ENCODE peak calls at places on chromosomes 13 and 19, in ten cellular contexts. B is astrocyte of the cerebellum, Y is H9, U is MM.1S, Q is fibroblast of lung, K is lower leg skin, J is glutamatergic neuron, W is uterus, H is AG04450, X is cardiac muscle cell. Z is an unnamed sample.

GRCh38 chr13:50990540-50991506 is 81.2 kb downstream of the RNASEH2B start:
- DNase-seq in X (peak), J (peak), B (peak), Y (peak), W (peak), K (no peak), Q (peak), U (no peak), H (peak), Z (no peak)

GRCh38 chr19:35348909-35349611 is 1.4 kb downstream of the FFAR1 start:
- DNase-seq in Q (no peak), K (peak), J (no peak), B (no peak), X (no peak), Y (peak), H (no peak), U (no peak), W (no peak), Z (peak)

GRCh38 chr19:1237754-1238372 is at the start of gene CBARP:
- DNase-seq in K (no peak), X (peak), J (peak), W (peak), B (no peak), U (no peak), Y (no peak), Q (no peak), H (no peak), Z (no peak)

GRCh38 chr13:47841131-47841530 is 159.9 kb downstream of the SUCLA2 start:
- DNase-seq in U (no peak), W (no peak), J (no peak), K (no peak), Q (no peak), X (peak), B (no peak), Y (no peak), H (no peak), Z (no peak)

GRCh38 chr13:35649162-35649561 is 172.7 kb upstream of the MAB21L1 start:
- DNase-seq in W (no peak), U (no peak), B (no peak), J (no peak), X (peak), K (no peak), Y (no peak), H (no peak), Q (peak), Z (no peak)

GRCh38 chr19:19460761-19461265 is 54.5 kb downstream of the TSSK6 start:
- DNase-seq in K (peak), Y (peak), U (no peak), B (no peak), W (peak), H (no peak), X (peak), Q (no peak), J (peak), Z (no peak)

GRCh38 chr19:48806518-48806817 is 4.4 kb downstream of the BCAT2 start:
- DNase-seq in B (no peak), H (no peak), K (no peak), Y (peak), Q (no peak), X (no peak), J (peak), U (peak), W (peak), Z (no peak)

GRCh38 chr19:6414033-6414643 is 10.5 kb downstream of the KHSRP start:
- DNase-seq in W (no peak), J (peak), Y (peak), X (no peak), Q (no peak), B (no peak), K (no peak), U (no peak), H (no peak), Z (no peak)

GRCh38 chr13:101545521-101545920 is 93.0 kb downstream of the ITGBL1 start:
- DNase-seq in J (no peak), Q (no peak), W (no peak), X (no peak), K (no peak), U (no peak), B (no peak), Y (no peak), H (no peak), Z (no peak)

GRCh38 chr19:43773725-43774102 is 7.1 kb downstream of the KCNN4 start:
- DNase-seq in B (no peak), H (no peak), U (no peak), K (no peak), Y (no peak), X (no peak), J (no peak), Q (no peak), W (no peak), Z (no peak)

GRCh38 chr13:52903320-52903719 is 54.9 kb upstream of the PCDH8 start:
- DNase-seq in Y (no peak), J (no peak), H (no peak), B (no peak), X (no peak), K (no peak), W (no peak), U (peak), Q (no peak), Z (no peak)

GRCh38 chr19:871446-872265 is 12.2 kb downstream of the CFD start:
- DNase-seq in B (no peak), K (no peak), U (no peak), W (no peak), J (peak), Q (peak), X (peak), Y (peak), H (no peak), Z (no peak)

GRCh38 chr19:46859637-46860124 is 1.1 kb upstream of the ARHGAP35 start:
- DNase-seq in X (no peak), K (peak), H (no peak), U (no peak), Q (no peak), Y (no peak), B (no peak), W (peak), J (no peak), Z (peak)

GRCh38 chr19:42657551-42657950 is 62.8 kb upstream of the CEACAM8 start:
- DNase-seq in J (no peak), B (no peak), Q (peak), H (no peak), Y (no peak), U (no peak), W (no peak), K (no peak), X (peak), Z (no peak)

GRCh38 chr19:29040291-29040690 is 172.7 kb downstream of the UQCRFS1 start:
- DNase-seq in X (no peak), H (no peak), U (no peak), Y (no peak), Q (no peak), K (no peak), J (no peak), W (no peak), B (no peak), Z (no peak)

GRCh38 chr19:19545128-19545591 is 7.1 kb downstream of the CILP2 start:
- DNase-seq in B (no peak), W (no peak), Y (no peak), X (no peak), J (no peak), H (no peak), U (no peak), Q (no peak), K (no peak), Z (no peak)

GRCh38 chr13:97384366-97384765 is 49.6 kb upstream of the RAP2A start:
- DNase-seq in J (no peak), K (no peak), U (no peak), Y (no peak), Q (no peak), B (no peak), H (no peak), X (no peak), W (no peak), Z (no peak)

GRCh38 chr13:95858286-95859075 is 181.5 kb downstream of the DNAJC3 start:
- DNase-seq in Y (no peak), H (no peak), B (peak), K (no peak), W (no peak), Q (peak), J (no peak), U (no peak), X (peak), Z (no peak)

GRCh38 chr19:48858984-48859710 is 9.3 kb downstream of the PLEKHA4 start:
- DNase-seq in K (no peak), Q (no peak), Y (peak), X (no peak), W (no peak), U (no peak), B (no peak), H (no peak), J (peak), Z (no peak)

GRCh38 chr13:85009447-85009846 is 789.8 kb downstream of the SLITRK6 start:
- DNase-seq in U (no peak), H (no peak), X (no peak), B (no peak), J (no peak), K (no peak), Q (no peak), W (no peak), Y (no peak), Z (no peak)

GRCh38 chr13:39417131-39417530 is 185.9 kb downstream of the LHFPL6 start:
- DNase-seq in B (no peak), J (peak), Q (no peak), X (peak), K (no peak), W (no peak), H (no peak), Y (peak), U (no peak), Z (no peak)

GRCh38 chr13:69617587-69617986 is 490.0 kb upstream of the ATXN8OS start:
- DNase-seq in U (no peak), W (no peak), K (no peak), H (no peak), J (no peak), Y (no peak), Q (no peak), B (no peak), X (no peak), Z (no peak)

GRCh38 chr13:73870036-73870741 is 264.0 kb downstream of the KLF12 start:
- DNase-seq in U (no peak), B (no peak), Q (peak), J (no peak), H (no peak), K (no peak), X (peak), Y (no peak), W (no peak), Z (no peak)

GRCh38 chr13:97892717-97893116 is 60.8 kb upstream of the IPO5 start:
- DNase-seq in J (no peak), H (no peak), Q (peak), K (no peak), W (no peak), Y (no peak), B (no peak), X (peak), U (no peak), Z (no peak)

GRCh38 chr13:25731511-25731910 is 320.3 kb downstream of the SHISA2 start:
- DNase-seq in Q (no peak), W (no peak), B (no peak), X (no peak), H (no peak), U (no peak), K (no peak), Y (no peak), J (no peak), Z (no peak)

GRCh38 chr19:10654610-10655456 is 687 bp downstream of the ILF3 start:
- DNase-seq in H (no peak), J (peak), X (peak), W (peak), U (peak), Y (peak), Q (peak), K (peak), B (no peak), Z (no peak)

GRCh38 chr19:518292-519231 is 11.3 kb downstream of the TPGS1 start:
- DNase-seq in X (peak), B (no peak), Q (no peak), H (no peak), K (no peak), W (no peak), J (peak), U (no peak), Y (peak), Z (no peak)

GRCh38 chr19:38213911-38214625 is 10.0 kb downstream of the DPF1 start:
- DNase-seq in J (no peak), X (peak), H (no peak), Y (no peak), W (no peak), K (no peak), Q (peak), B (peak), U (peak), Z (no peak)

GRCh38 chr13:29434217-29434940 is 161.1 kb downstream of the SLC7A1 start:
- DNase-seq in U (peak), Y (no peak), K (no peak), X (no peak), J (no peak), Q (no peak), B (no peak), H (no peak), W (no peak), Z (no peak)

GRCh38 chr19:49806613-49806946 is 6.5 kb downstream of the FUZ start:
- DNase-seq in W (no peak), B (no peak), X (no peak), Y (no peak), K (no peak), U (no peak), J (no peak), H (no peak), Q (no peak), Z (no peak)

GRCh38 chr19:11125994-11126685 is 29.4 kb downstream of the SPC24 start:
- DNase-seq in Y (peak), W (peak), K (peak), H (peak), U (peak), J (peak), B (peak), X (peak), Q (peak), Z (peak)

GRCh38 chr13:113023217-113023597 is 54.2 kb downstream of the MCF2L start:
- DNase-seq in H (no peak), X (peak), Y (no peak), W (no peak), Q (peak), J (no peak), B (no peak), K (no peak), U (no peak), Z (no peak)

GRCh38 chr19:46190489-46190888 is 39.1 kb upstream of the IGFL1 start:
- DNase-seq in X (no peak), B (no peak), K (peak), W (no peak), H (no peak), Y (no peak), U (no peak), Q (no peak), J (no peak), Z (no peak)

GRCh38 chr13:114298866-114299265 is 15.4 kb upstream of the CHAMP1 start:
- DNase-seq in Q (peak), U (no peak), H (no peak), X (no peak), B (no peak), Y (no peak), K (no peak), W (no peak), J (no peak), Z (no peak)

GRCh38 chr13:113453962-113454361 is 674 bp upstream of the ADPRHL1 start:
- DNase-seq in K (peak), Y (no peak), J (no peak), X (peak), H (no peak), B (peak), Q (peak), U (no peak), W (no peak), Z (no peak)

GRCh38 chr19:7533281-7533819 is 2.2 kb upstream of the PNPLA6 start:
- DNase-seq in Y (peak), K (peak), H (no peak), Q (peak), U (no peak), W (peak), J (peak), B (no peak), X (peak), Z (no peak)

GRCh38 chr13:99935772-99936171 is 35.8 kb downstream of the ZIC5 start:
- DNase-seq in W (no peak), Y (no peak), B (no peak), X (no peak), H (no peak), U (no peak), Q (no peak), K (no peak), J (no peak), Z (no peak)
- TF ChIP-seq CTCF in W (no peak), Y (peak), B (peak), X (no peak), H (no peak), U (no peak), Q (no peak), K (no peak), J (no peak), Z (no peak)

GRCh38 chr13:62846302-62846701 is 1430.7 kb upstream of the PCDH20 start:
- DNase-seq in Y (no peak), W (no peak), B (no peak), U (no peak), Q (peak), H (no peak), J (no peak), K (no peak), X (no peak), Z (no peak)

DNA sequence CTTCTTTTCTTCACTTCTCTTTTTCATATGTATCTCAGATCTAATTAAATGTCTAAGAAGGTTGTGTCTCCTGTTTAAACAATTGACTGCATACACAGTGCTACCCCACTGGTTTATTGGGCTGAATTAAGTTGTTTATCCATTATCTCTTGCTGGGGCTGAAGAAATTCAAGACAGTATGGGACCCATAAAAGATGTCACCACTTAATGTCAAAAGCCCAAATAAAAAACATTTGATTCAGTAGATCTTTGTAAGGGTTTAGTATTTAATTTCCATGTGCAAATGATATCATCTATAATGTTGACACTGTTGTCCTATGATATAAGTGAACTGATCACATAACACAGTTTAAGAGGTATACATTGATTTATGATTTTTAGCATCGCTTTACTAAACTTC is 1431.9 kb upstream of the PCDH20 start:
- DNase-seq in W (no peak), J (no peak), Y (no peak), H (no peak), X (no peak), K (no peak), Q (no peak), U (no peak), B (no peak), Z (no peak)
- TF ChIP-seq CTCF in W (no peak), J (no peak), Y (no peak), H (no peak), X (no peak), K (no peak), Q (no peak), U (no peak), B (no peak), Z (no peak)

GRCh38 chr13:46010148-46010547 is 42.4 kb downstream of the ZC3H13 start:
- DNase-seq in H (no peak), Y (no peak), K (no peak), X (no peak), W (no peak), J (no peak), Q (no peak), B (no peak), U (no peak), Z (no peak)
- TF ChIP-seq CTCF in H (peak), Y (peak), K (no peak), X (peak), W (no peak), J (peak), Q (peak), B (peak), U (no peak), Z (no peak)

DNA sequence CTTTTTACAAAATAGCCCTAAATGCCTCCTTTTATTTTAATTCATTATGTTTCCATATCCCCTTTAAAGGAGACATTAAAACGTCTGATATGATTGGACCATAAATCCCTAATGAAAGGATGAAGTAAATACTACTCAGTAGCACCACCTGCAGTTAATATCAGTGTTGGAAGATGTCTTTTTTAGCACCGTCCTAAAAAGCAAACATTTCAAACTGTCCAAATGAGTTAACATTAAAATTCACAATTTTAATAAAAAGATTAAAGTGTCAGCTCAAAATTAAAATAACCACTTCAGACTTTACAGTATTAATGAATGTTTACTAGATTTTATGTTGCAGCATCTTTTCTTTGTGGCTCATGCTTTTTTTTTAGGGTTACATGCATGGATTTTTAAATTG is 12.3 kb downstream of the ZNF507 start:
- DNase-seq in K (no peak), U (no peak), W (no peak), Y (no peak), B (no peak), Q (no peak), H (no peak), J (no peak), X (peak), Z (no peak)
- TF ChIP-seq CTCF in K (no peak), U (peak), W (no peak), Y (peak), B (peak), Q (peak), H (peak), J (no peak), X (peak), Z (no peak)

GRCh38 chr13:91046715-91047327 is 300.7 kb upstream of the MIR17HG start:
- DNase-seq in H (no peak), J (no peak), X (no peak), W (no peak), B (no peak), Q (no peak), Y (peak), K (no peak), U (no peak), Z (no peak)

GRCh38 chr13:91042870-91043269 is 304.6 kb upstream of the MIR17HG start:
- DNase-seq in X (no peak), Y (no peak), Q (no peak), H (no peak), U (no peak), W (no peak), K (no peak), B (no peak), J (no peak), Z (no peak)

GRCh38 chr13:91045351-91046034 is 302.0 kb upstream of the MIR17HG start:
- DNase-seq in K (no peak), X (peak), W (no peak), U (no peak), Q (peak), J (no peak), B (no peak), H (no peak), Y (no peak), Z (no peak)
- TF ChIP-seq CTCF in K (no peak), X (peak), W (no peak), U (peak), Q (peak), J (no peak), B (peak), H (peak), Y (peak), Z (no peak)

GRCh38 chr13:31236211-31236786 is 36.5 kb downstream of the B3GLCT start:
- DNase-seq in J (no peak), U (peak), Q (peak), W (no peak), Y (no peak), K (no peak), H (peak), X (peak), B (peak), Z (no peak)

GRCh38 chr13:31234729-31235128 is 35.0 kb downstream of the B3GLCT start:
- DNase-seq in K (no peak), H (no peak), J (no peak), W (no peak), X (peak), Y (peak), B (no peak), Q (no peak), U (no peak), Z (no peak)
- TF ChIP-seq CTCF in K (no peak), H (peak), J (peak), W (no peak), X (peak), Y (peak), B (peak), Q (peak), U (no peak), Z (no peak)

Z was measured in omental fat pad.